ENCODE peak calls at places on chromosome 17, in five cellular contexts. One of them, this sample, is unnamed.

GRCh38 chr17:18247613-18248001 is 10.9 kb downstream of the FLII start:
- DNase-seq in ovary: peak
- DNase-seq in GM12865: no peak
- DNase-seq in glomerular endothelial cell: no peak
- DNase-seq in activated CD8-positive, alpha-beta memory T cell treated with anti-CD3 and anti-CD28 coated beads for 4 hours: no peak
- DNase-seq in this sample: no peak

GRCh38 chr17:29595943-29596774 is 3.2 kb downstream of the ANKRD13B start:
- DNase-seq in activated CD8-positive, alpha-beta memory T cell treated with anti-CD3 and anti-CD28 coated beads for 4 hours: no peak
- DNase-seq in glomerular endothelial cell: no peak
- DNase-seq in ovary: no peak
- DNase-seq in GM12865: no peak
- DNase-seq in this sample: no peak

GRCh38 chr17:3683054-3683511 is 12.9 kb downstream of the P2RX5 start:
- DNase-seq in ovary: no peak
- DNase-seq in glomerular endothelial cell: no peak
- DNase-seq in GM12865: peak
- DNase-seq in activated CD8-positive, alpha-beta memory T cell treated with anti-CD3 and anti-CD28 coated beads for 4 hours: peak
- DNase-seq in this sample: peak

GRCh38 chr17:40109471-40109824 is 9.1 kb upstream of the NR1D1 start:
- DNase-seq in activated CD8-positive, alpha-beta memory T cell treated with anti-CD3 and anti-CD28 coated beads for 4 hours: no peak
- DNase-seq in ovary: peak
- DNase-seq in GM12865: no peak
- DNase-seq in glomerular endothelial cell: no peak
- DNase-seq in this sample: peak

GRCh38 chr17:82287849-82288601 is 14.5 kb upstream of the CSNK1D start:
- DNase-seq in activated CD8-positive, alpha-beta memory T cell treated with anti-CD3 and anti-CD28 coated beads for 4 hours: no peak
- DNase-seq in GM12865: no peak
- DNase-seq in ovary: peak
- DNase-seq in glomerular endothelial cell: peak
- DNase-seq in this sample: peak

GRCh38 chr17:73639926-73640325 is 4.3 kb downstream of the SDK2 start:
- DNase-seq in activated CD8-positive, alpha-beta memory T cell treated with anti-CD3 and anti-CD28 coated beads for 4 hours: no peak
- DNase-seq in GM12865: no peak
- DNase-seq in glomerular endothelial cell: no peak
- DNase-seq in ovary: no peak
- DNase-seq in this sample: no peak

GRCh38 chr17:72985882-72986720 is 106.4 kb downstream of the SLC39A11 start:
- DNase-seq in glomerular endothelial cell: no peak
- DNase-seq in activated CD8-positive, alpha-beta memory T cell treated with anti-CD3 and anti-CD28 coated beads for 4 hours: peak
- DNase-seq in ovary: no peak
- DNase-seq in GM12865: peak
- DNase-seq in this sample: peak

GRCh38 chr17:17959520-17960361 is 12.5 kb downstream of the TOM1L2 start:
- DNase-seq in GM12865: peak
- DNase-seq in activated CD8-positive, alpha-beta memory T cell treated with anti-CD3 and anti-CD28 coated beads for 4 hours: no peak
- DNase-seq in ovary: no peak
- DNase-seq in glomerular endothelial cell: no peak
- DNase-seq in this sample: no peak

GRCh38 chr17:67322039-67322787 is 44.2 kb downstream of the PSMD12 start:
- DNase-seq in activated CD8-positive, alpha-beta memory T cell treated with anti-CD3 and anti-CD28 coated beads for 4 hours: no peak
- DNase-seq in ovary: no peak
- DNase-seq in glomerular endothelial cell: no peak
- DNase-seq in GM12865: no peak
- DNase-seq in this sample: no peak

GRCh38 chr17:21463204-21463661 is 87.1 kb downstream of the KCNJ12 start:
- DNase-seq in glomerular endothelial cell: no peak
- DNase-seq in ovary: no peak
- DNase-seq in GM12865: no peak
- DNase-seq in activated CD8-positive, alpha-beta memory T cell treated with anti-CD3 and anti-CD28 coated beads for 4 hours: no peak
- DNase-seq in this sample: no peak

GRCh38 chr17:65170839-65171238 is 33.7 kb downstream of the RGS9 start:
- DNase-seq in glomerular endothelial cell: no peak
- DNase-seq in ovary: no peak
- DNase-seq in GM12865: no peak
- DNase-seq in activated CD8-positive, alpha-beta memory T cell treated with anti-CD3 and anti-CD28 coated beads for 4 hours: no peak
- DNase-seq in this sample: no peak